ENCODE peak calls at places on chromosome 17, in five cellular contexts. U, V, G, O and F are unnamed samples.

GRCh38 chr17:29133146-29133713 is 47.0 kb downstream of the MYO18A start:
- DNase-seq in G (peak; percentile 89), V (no peak), O (no peak), U (no peak), F (peak; percentile 33)

GRCh38 chr17:55635253-55635766 is 87.4 kb downstream of the TMEM100 start:
- DNase-seq in V (no peak), U (no peak), O (no peak), G (peak; percentile 2), F (no peak)

GRCh38 chr17:3965123-3965800 is 1.0 kb upstream of the ATP2A3 start:
- DNase-seq in U (peak; percentile 86), V (peak; percentile 36), O (no peak), G (no peak), F (no peak)

GRCh38 chr17:15350777-15351486 is 9.5 kb upstream of the TEKT3 start:
- DNase-seq in U (no peak), O (no peak), G (no peak), V (no peak), F (no peak)

GRCh38 chr17:76237859-76238313 is 2.4 kb downstream of the RNF157 start:
- DNase-seq in G (no peak), O (no peak), V (no peak), U (no peak), F (no peak)

GRCh38 chr17:55005520-55005919 is 37.0 kb downstream of the STXBP4 start:
- DNase-seq in O (no peak), U (no peak), V (no peak), G (peak; percentile 12), F (no peak)

GRCh38 chr17:28142355-28142754 is 99.9 kb downstream of the NLK start:
- DNase-seq in U (no peak), V (no peak), O (no peak), G (no peak), F (no peak)

GRCh38 chr17:27281438-27281837 is 12.5 kb upstream of the WSB1 start:
- DNase-seq in U (no peak), G (no peak), O (no peak), V (no peak), F (no peak)

GRCh38 chr17:29870836-29871430 is 59.1 kb downstream of the SSH2 start:
- DNase-seq in O (no peak), U (no peak), V (no peak), G (no peak), F (no peak)

GRCh38 chr17:9072626-9073339 is 51.5 kb downstream of the NTN1 start:
- DNase-seq in G (no peak), V (no peak), U (peak; percentile 47), O (peak; percentile 79), F (no peak)

GRCh38 chr17:74529243-74529642 is 2.0 kb downstream of the CD300LB start:
- DNase-seq in G (no peak), U (no peak), O (peak; percentile 33), V (no peak), F (no peak)

GRCh38 chr17:8966926-8967325 is 1.4 kb upstream of the PIK3R5 start:
- DNase-seq in V (no peak), U (no peak), O (no peak), G (no peak), F (no peak)

GRCh38 chr17:46163929-46164594 is 29.2 kb downstream of the KANSL1 start:
- DNase-seq in G (no peak), V (no peak), U (no peak), O (no peak), F (no peak)
- H3K27ac ChIP-seq in G (no peak overlapping the region), V (no peak overlapping the region), U (no peak overlapping the region), O (no peak overlapping the region), F (no peak overlapping the region)

GRCh38 chr17:50558581-50558954 is 1.9 kb upstream of the CACNA1G start:
- DNase-seq in O (no peak), V (no peak), U (no peak), G (no peak), F (no peak)
- H3K27ac ChIP-seq in O (no peak overlapping the region), V (peak overlapping the region; percentile 22), U (no peak overlapping the region), G (no peak overlapping the region), F (no peak overlapping the region)

GRCh38 chr17:81483862-81484194 is 28.8 kb downstream of the ACTG1 start:
- DNase-seq in O (no peak), G (no peak), U (no peak), V (no peak), F (no peak)
- H3K27ac ChIP-seq in O (no peak overlapping the region), G (no peak overlapping the region), U (no peak overlapping the region), V (peak overlapping the region; percentile 10), F (no peak overlapping the region)

GRCh38 chr17:50276588-50277356 is 2.5 kb downstream of the TMEM92 start:
- DNase-seq in U (peak; percentile 6), G (no peak), O (no peak), V (no peak), F (no peak)

GRCh38 chr17:50274945-50275221 is 617 bp downstream of the TMEM92 start:
- DNase-seq in G (no peak), U (no peak), O (peak; percentile 37), V (no peak), F (no peak)

GRCh38 chr17:50274142-50274944 is at the start of gene TMEM92:
- DNase-seq in O (peak; percentile 73), U (peak; percentile 75), V (no peak), G (no peak), F (no peak)

GRCh38 chr17:50273654-50274040 is 619 bp upstream of the TMEM92 start:
- DNase-seq in V (no peak), U (peak; percentile 41), G (no peak), O (peak; percentile 57), F (no peak)

GRCh38 chr17:50275279-50275678 is 1.0 kb downstream of the TMEM92 start:
- DNase-seq in U (peak; percentile 22), O (peak; percentile 43), V (no peak), G (no peak), F (no peak)
- H3K27ac ChIP-seq in U (no peak overlapping the region), O (no peak overlapping the region), V (no peak overlapping the region), G (no peak overlapping the region), F (no peak overlapping the region)

GRCh38 chr17:57508706-57509105 is 236.4 kb downstream of the CCDC182 start:
- DNase-seq in V (no peak), O (no peak), U (no peak), G (no peak), F (no peak)

GRCh38 chr17:57511475-57512123 is 233.5 kb downstream of the CCDC182 start:
- DNase-seq in G (no peak), U (no peak), O (no peak), V (no peak), F (no peak)

GRCh38 chr17:57505841-57506240 is 239.3 kb downstream of the CCDC182 start:
- DNase-seq in V (no peak), O (no peak), G (no peak), U (no peak), F (no peak)

GRCh38 chr17:57506253-57506911 is 238.7 kb downstream of the CCDC182 start:
- DNase-seq in U (no peak), V (no peak), O (no peak), G (no peak), F (no peak)

DNA sequence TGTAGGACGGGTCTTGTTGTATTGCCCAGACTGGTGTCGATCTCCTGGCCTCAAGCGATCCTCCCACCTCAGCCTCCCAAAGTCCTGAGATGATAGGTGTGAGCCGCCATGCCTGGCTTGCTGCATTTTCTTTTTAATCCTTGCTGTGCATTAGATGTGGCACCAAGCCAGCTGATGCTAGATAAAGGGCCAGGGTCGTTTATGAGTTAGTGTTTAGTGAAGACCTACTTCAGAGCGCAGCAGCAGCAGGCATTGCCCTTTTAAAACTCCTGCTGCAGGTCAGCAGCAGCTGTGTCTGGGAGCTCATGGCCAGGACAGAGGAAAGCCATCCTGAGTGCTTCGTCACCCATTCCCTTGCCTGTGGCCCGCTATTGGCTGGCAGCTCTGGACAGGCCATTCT is 237.3 kb downstream of the CCDC182 start:
- DNase-seq in U (no peak), O (no peak), G (no peak), V (no peak), F (no peak)
- H3K27ac ChIP-seq in U (no peak overlapping the region), O (no peak overlapping the region), G (no peak overlapping the region), V (peak overlapping the region; percentile 73), F (peak overlapping the region; percentile 74)

GRCh38 chr17:21043296-21044232 is 753 bp upstream of the USP22 start:
- DNase-seq in G (peak; percentile 98), V (peak; percentile 99), O (peak; percentile 99), U (peak; percentile 100), F (peak; percentile 99)

GRCh38 chr17:21041753-21042433 is 918 bp downstream of the USP22 start:
- DNase-seq in G (peak; percentile 61), O (peak; percentile 93), U (peak; percentile 96), V (peak; percentile 77), F (no peak)

GRCh38 chr17:21037117-21037803 is 5.6 kb downstream of the USP22 start:
- DNase-seq in U (no peak), G (no peak), O (no peak), V (no peak), F (no peak)

GRCh38 chr17:21042434-21043295 is at the start of gene USP22:
- DNase-seq in G (no peak), O (no peak), U (no peak), V (no peak), F (no peak)

GRCh38 chr17:21039839-21040575 is 2.8 kb downstream of the USP22 start:
- DNase-seq in V (no peak), U (no peak), O (no peak), G (peak; percentile 56), F (no peak)
- H3K27ac ChIP-seq in V (peak overlapping the region; percentile 100), U (no peak overlapping the region), O (peak overlapping the region; percentile 100), G (no peak overlapping the region), F (no peak overlapping the region)

DNA sequence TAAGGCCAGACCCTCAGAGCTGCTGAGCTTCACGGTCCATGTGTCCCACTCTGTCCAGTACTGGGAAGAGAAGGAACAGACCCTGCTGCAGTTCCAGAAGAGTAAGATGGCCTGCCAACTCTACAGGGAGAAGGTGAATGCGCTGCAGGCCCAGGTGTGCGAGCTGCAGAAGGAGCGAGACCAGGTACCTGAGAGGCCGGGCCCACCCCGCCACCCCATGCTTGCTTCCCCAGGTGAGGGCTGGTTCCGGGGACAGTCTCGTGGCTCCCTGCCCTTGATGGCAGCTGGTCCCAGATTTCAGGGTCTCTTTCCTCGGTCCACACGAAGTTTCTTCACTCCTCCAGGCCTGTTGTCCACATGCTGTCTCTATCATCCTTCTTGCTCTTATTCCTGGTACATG is 20.9 kb downstream of the CARD14 start:
- DNase-seq in V (no peak), U (no peak), G (no peak), O (no peak), F (no peak)
- H3K27ac ChIP-seq in V (no peak overlapping the region), U (no peak overlapping the region), G (no peak overlapping the region), O (no peak overlapping the region), F (no peak overlapping the region)